ENCODE peak calls at places on chromosomes 11 and 22, in eight cellular contexts. N is H7, I is SK-MEL-5, G is Ammon's horn, P is NCI-H187 treated with DMSO at 0.1 percent for 48 hours, Y is ureter, W is right lobe of liver, K is fibroblast of lung. Z is an unnamed sample.

GRCh38 chr22:22392131-22392530 is 116.4 kb downstream of the ZNF280B start:
- DNase-seq in N (no peak), I (no peak), G (no peak), P (no peak), Y (no peak), W (no peak), K (no peak), Z (no peak)

GRCh38 chr22:36010913-36011312 is 17.7 kb downstream of the RBFOX2 start:
- DNase-seq in N (no peak), I (no peak), G (no peak), P (no peak), Y (no peak), W (no peak), K (peak; percentile 90), Z (no peak)

GRCh38 chr22:37229805-37230672 is 14.0 kb downstream of the RAC2 start:
- DNase-seq in N (peak; percentile 58), I (no peak), G (no peak), P (no peak), Y (no peak), W (peak; percentile 59), K (no peak), Z (no peak)

GRCh38 chr11:118870396-118871343 is 13.0 kb upstream of the CXCR5 start:
- DNase-seq in N (peak; percentile 72), I (peak; percentile 19), G (peak; percentile 83), P (no peak), Y (peak; percentile 60), W (peak; percentile 37), K (peak; percentile 50), Z (peak; percentile 35)

GRCh38 chr22:17213976-17214375 is 5.3 kb downstream of the ADA2 start:
- DNase-seq in N (peak; percentile 72), I (peak; percentile 69), G (peak; percentile 36), P (no peak), Y (peak; percentile 56), W (peak; percentile 83), K (peak; percentile 39), Z (peak; percentile 66)

GRCh38 chr22:35918466-35918865 is 110.2 kb downstream of the RBFOX2 start:
- DNase-seq in N (no peak), I (no peak), G (peak; percentile 34), P (no peak), Y (no peak), W (no peak), K (no peak), Z (no peak)

GRCh38 chr11:95688501-95689222 is 100.9 kb downstream of the FAM76B start:
- DNase-seq in N (no peak), I (no peak), G (no peak), P (no peak), Y (no peak), W (no peak), K (no peak), Z (no peak)

GRCh38 chr11:126479178-126479930 is 123.9 kb downstream of the ST3GAL4 start:
- DNase-seq in N (peak; percentile 45), I (no peak), G (no peak), P (no peak), Y (no peak), W (no peak), K (no peak), Z (no peak)

GRCh38 chr11:3942956-3943497 is 87.6 kb downstream of the STIM1 start:
- DNase-seq in N (no peak), I (no peak), G (no peak), P (no peak), Y (no peak), W (no peak), K (no peak), Z (no peak)

GRCh38 chr22:30169002-30169401 is 77.6 kb downstream of the LIF start:
- DNase-seq in N (no peak), I (no peak), G (no peak), P (no peak), Y (no peak), W (no peak), K (no peak), Z (no peak)

GRCh38 chr22:43467171-43467570 is 55.4 kb downstream of the MPPED1 start:
- DNase-seq in N (peak; percentile 19), I (no peak), G (peak; percentile 33), P (no peak), Y (no peak), W (no peak), K (no peak), Z (no peak)

GRCh38 chr11:25435197-25435596 is 896.7 kb upstream of the ANO3 start:
- DNase-seq in N (no peak), I (no peak), G (no peak), P (no peak), Y (no peak), W (no peak), K (no peak), Z (no peak)

GRCh38 chr11:4184163-4184916 is 89.7 kb downstream of the RRM1 start:
- DNase-seq in N (no peak), I (no peak), G (no peak), P (no peak), Y (no peak), W (peak; percentile 75), K (peak; percentile 22), Z (peak; percentile 53)

GRCh38 chr22:28142361-28142801 is 223.3 kb upstream of the PITPNB start:
- DNase-seq in N (no peak), I (peak; percentile 22), G (peak; percentile 9), P (no peak), Y (no peak), W (no peak), K (peak; percentile 92), Z (peak; percentile 51)

GRCh38 chr11:83663446-83663845 is 377.3 kb upstream of the CCDC90B start:
- DNase-seq in N (no peak), I (no peak), G (no peak), P (no peak), Y (no peak), W (no peak), K (peak; percentile 12), Z (no peak)

GRCh38 chr22:23137905-23138520 is 3.8 kb downstream of the RSPH14 start:
- DNase-seq in N (no peak), I (no peak), G (peak; percentile 58), P (no peak), Y (no peak), W (no peak), K (no peak), Z (peak; percentile 54)

GRCh38 chr11:78094250-78094649 is 14.6 kb upstream of the NDUFC2 start:
- DNase-seq in N (no peak), I (no peak), G (no peak), P (no peak), Y (no peak), W (no peak), K (no peak), Z (no peak)

GRCh38 chr11:80297808-80298460 is 857.1 kb upstream of the TENM4 start:
- DNase-seq in N (no peak), I (no peak), G (no peak), P (no peak), Y (no peak), W (no peak), K (peak; percentile 90), Z (no peak)

GRCh38 chr11:115585361-115586024 is 81.3 kb upstream of the CADM1 start:
- DNase-seq in N (no peak), I (no peak), G (no peak), P (no peak), Y (no peak), W (no peak), K (no peak), Z (no peak)

GRCh38 chr11:57885298-57886035 is 123.9 kb downstream of the CTNND1 start:
- DNase-seq in N (peak; percentile 12), I (peak; percentile 17), G (no peak), P (no peak), Y (no peak), W (no peak), K (no peak), Z (peak; percentile 59)

GRCh38 chr22:19995611-19996339 is 20.8 kb downstream of the ARVCF start:
- DNase-seq in N (no peak), I (no peak), G (no peak), P (no peak), Y (no peak), W (no peak), K (peak; percentile 57), Z (no peak)

GRCh38 chr11:47330002-47330911 is 22.2 kb downstream of the MYBPC3 start:
- DNase-seq in N (peak; percentile 69), I (no peak), G (no peak), P (no peak), Y (no peak), W (no peak), K (no peak), Z (peak; percentile 28)

GRCh38 chr11:31815743-31816466 is 4.8 kb upstream of the PAX6 start:
- DNase-seq in N (peak; percentile 63), I (no peak), G (no peak), P (no peak), Y (no peak), W (no peak), K (no peak), Z (no peak)

GRCh38 chr11:34299284-34299961 is 58.4 kb downstream of the ABTB2 start:
- DNase-seq in N (no peak), I (peak; percentile 73), G (no peak), P (no peak), Y (no peak), W (no peak), K (no peak), Z (peak; percentile 49)

GRCh38 chr11:75190652-75191329 is 39.9 kb downstream of the SLCO2B1 start:
- DNase-seq in N (no peak), I (no peak), G (no peak), P (no peak), Y (no peak), W (no peak), K (no peak), Z (no peak)

GRCh38 chr11:95149659-95150294 is 60.1 kb downstream of the ENDOD1 start:
- DNase-seq in N (peak; percentile 81), I (peak; percentile 96), G (peak; percentile 90), P (no peak), Y (no peak), W (no peak), K (no peak), Z (peak; percentile 88)

GRCh38 chr11:82539669-82540068 is 194.0 kb downstream of the FAM181B start:
- DNase-seq in N (no peak), I (no peak), G (no peak), P (no peak), Y (no peak), W (no peak), K (no peak), Z (no peak)

GRCh38 chr11:72684236-72684912 is 10.2 kb upstream of the PDE2A start:
- DNase-seq in N (peak; percentile 89), I (peak; percentile 69), G (peak; percentile 34), P (no peak), Y (peak; percentile 60), W (peak; percentile 62), K (peak; percentile 69), Z (peak; percentile 88)

GRCh38 chr11:130650456-130651068 is 202.1 kb downstream of the ADAMTS15 start:
- DNase-seq in N (no peak), I (no peak), G (no peak), P (no peak), Y (no peak), W (no peak), K (no peak), Z (no peak)

GRCh38 chr22:31586137-31586920 is 75.7 kb downstream of the PISD start:
- DNase-seq in N (no peak), I (no peak), G (no peak), P (no peak), Y (no peak), W (no peak), K (peak; percentile 75), Z (no peak)

GRCh38 chr11:12657336-12657735 is 16.9 kb upstream of the TEAD1 start:
- DNase-seq in N (no peak), I (no peak), G (no peak), P (no peak), Y (no peak), W (no peak), K (no peak), Z (no peak)

GRCh38 chr11:104876838-104877500 is 21.3 kb downstream of the CASP12 start:
- DNase-seq in N (no peak), I (no peak), G (no peak), P (no peak), Y (no peak), W (no peak), K (no peak), Z (peak; percentile 9)

GRCh38 chr11:116641561-116642045 is 131.2 kb downstream of the BUD13 start:
- DNase-seq in N (peak; percentile 94), I (peak; percentile 46), G (peak; percentile 39), P (no peak), Y (peak; percentile 29), W (peak; percentile 60), K (no peak), Z (peak; percentile 60)

GRCh38 chr11:134276396-134277175 is 407 bp downstream of the GLB1L3 start:
- DNase-seq in N (peak; percentile 92), I (no peak), G (no peak), P (no peak), Y (peak; percentile 40), W (no peak), K (no peak), Z (peak; percentile 53)

Z was measured in mesendoderm.